ENCODE peak calls at places on chromosomes 4 and X, in five cellular contexts. X, N, K, C and U are unnamed samples. For H3K4me1, the result is how much of the 10 kb centered on the place peaks cover.

GRCh38 chr4:41525129-41525528 is 12.8 kb upstream of the LIMCH1 start:
- DNase-seq in N (peak), X (peak), C (peak), K (peak), U (peak)

GRCh38 chrX:145393702-145394235 is 146.5 kb downstream of the SPANXN1 start:
- DNase-seq in C (no peak), N (no peak), X (no peak), K (peak), U (peak)

GRCh38 chr4:169485084-169485483 is 127.3 kb downstream of the NEK1 start:
- DNase-seq in N (no peak), C (peak), K (no peak), X (peak), U (no peak)

GRCh38 chr4:169912996-169913395 is 113.2 kb downstream of the MFAP3L start:
- DNase-seq in X (no peak), C (no peak), N (no peak), K (no peak), U (peak)

GRCh38 chr4:145511913-145512522 is 30.4 kb downstream of the SMAD1 start:
- DNase-seq in K (no peak), N (no peak), X (peak), C (peak), U (peak)

GRCh38 chrX:31580726-31581125 is 508.9 kb upstream of the FTHL17 start:
- DNase-seq in C (peak), N (no peak), K (no peak), X (peak), U (peak)

GRCh38 chr4:186881521-186882220 is 158.0 kb upstream of the FAT1 start:
- DNase-seq in X (peak), K (no peak), C (peak), N (no peak), U (no peak)

GRCh38 chrX:46130246-46130645 is 415.0 kb downstream of the ZNF674 start:
- DNase-seq in X (no peak), N (peak), C (no peak), K (no peak), U (peak)

GRCh38 chr4:40247350-40247749 is 50.5 kb downstream of the RHOH start:
- DNase-seq in N (no peak), C (no peak), K (no peak), X (no peak), U (no peak)

GRCh38 chr4:168630445-168631187 is 133.8 kb downstream of the PALLD start:
- DNase-seq in K (no peak), N (no peak), X (peak), C (peak), U (no peak)

GRCh38 chr4:24103434-24104168 is 213.8 kb upstream of the PPARGC1A start:
- DNase-seq in C (peak), X (peak), N (no peak), K (no peak), U (no peak)

GRCh38 chr4:114366368-114366767 is 232.2 kb upstream of the UGT8 start:
- DNase-seq in K (no peak), N (no peak), C (no peak), X (peak), U (no peak)

GRCh38 chr4:114368751-114369150 is 229.9 kb upstream of the UGT8 start:
- DNase-seq in K (no peak), N (no peak), X (no peak), C (peak), U (no peak)

GRCh38 chr4:114361249-114361648 is 237.4 kb upstream of the UGT8 start:
- DNase-seq in X (no peak), C (peak), K (no peak), N (no peak), U (no peak)

GRCh38 chr4:114365591-114365990 is 233.0 kb upstream of the UGT8 start:
- DNase-seq in X (no peak), N (no peak), C (no peak), K (no peak), U (no peak)

DNA sequence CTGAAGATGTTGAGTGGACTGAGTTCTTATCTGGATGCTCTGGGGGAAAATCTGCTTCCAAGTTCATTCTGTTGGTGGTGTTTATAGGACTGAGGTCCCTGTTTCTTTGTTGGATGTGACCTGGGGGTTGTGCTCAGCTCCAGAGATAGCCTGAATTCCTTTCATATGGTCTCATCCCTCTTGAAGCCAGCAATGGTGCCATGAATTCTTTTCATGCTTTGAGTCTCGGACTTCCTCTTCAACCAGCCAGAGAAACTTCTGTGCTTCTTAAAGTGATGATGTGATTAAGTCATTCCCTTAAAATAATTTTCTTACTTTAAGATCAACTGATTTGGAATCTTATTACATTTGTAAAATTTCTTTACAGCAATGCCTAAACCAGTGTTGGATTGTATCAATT is 233.8 kb upstream of the UGT8 start:
- DNase-seq in N (no peak), K (no peak), X (peak), C (peak), U (peak)
- H2BK120ac ChIP-seq in N (no peak), K (no peak), X (peak), C (no peak), U (no peak)

DNA sequence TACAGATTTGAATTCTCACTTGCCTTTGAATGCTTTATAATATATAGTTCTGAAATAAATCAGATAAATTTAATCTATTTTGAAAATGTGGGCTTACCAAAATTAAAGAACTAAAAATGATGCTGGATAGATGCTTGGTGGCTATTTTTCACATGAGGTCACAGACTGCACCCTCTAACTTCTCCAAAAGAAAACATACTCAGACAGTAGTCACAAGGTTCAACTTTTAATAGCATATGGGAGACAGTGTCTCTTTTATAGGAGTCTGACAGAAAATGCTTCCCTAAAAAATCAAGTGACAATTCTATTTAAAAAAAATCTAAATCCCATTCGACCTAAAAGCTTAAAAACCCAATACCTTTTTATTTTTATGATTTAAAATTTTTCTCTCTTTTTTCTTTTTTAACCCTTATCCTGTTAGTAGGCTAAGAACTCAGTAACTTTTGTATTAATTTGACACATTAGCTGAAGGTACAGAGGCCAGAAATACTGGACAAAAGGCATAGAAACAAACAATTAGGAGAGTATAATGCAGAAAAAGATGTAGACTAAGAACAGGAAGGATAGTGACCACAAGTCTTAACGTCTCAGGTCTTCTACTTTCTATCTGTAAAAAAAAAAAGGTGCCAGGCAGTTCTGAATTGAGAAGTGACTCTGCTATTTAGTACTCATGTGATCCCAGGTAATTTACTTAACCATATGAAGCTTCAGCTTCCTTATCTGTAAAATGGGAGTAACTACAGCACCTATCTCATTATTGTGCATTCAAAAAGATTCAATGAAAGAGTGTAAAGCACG is 7.6 kb downstream of the TIGD4 start:
- DNase-seq in N (no peak), C (no peak), K (no peak), X (no peak), U (peak)
- H3K4me2 ChIP-seq in N (no peak), C (no peak), K (no peak), X (no peak), U (no peak)

DNA sequence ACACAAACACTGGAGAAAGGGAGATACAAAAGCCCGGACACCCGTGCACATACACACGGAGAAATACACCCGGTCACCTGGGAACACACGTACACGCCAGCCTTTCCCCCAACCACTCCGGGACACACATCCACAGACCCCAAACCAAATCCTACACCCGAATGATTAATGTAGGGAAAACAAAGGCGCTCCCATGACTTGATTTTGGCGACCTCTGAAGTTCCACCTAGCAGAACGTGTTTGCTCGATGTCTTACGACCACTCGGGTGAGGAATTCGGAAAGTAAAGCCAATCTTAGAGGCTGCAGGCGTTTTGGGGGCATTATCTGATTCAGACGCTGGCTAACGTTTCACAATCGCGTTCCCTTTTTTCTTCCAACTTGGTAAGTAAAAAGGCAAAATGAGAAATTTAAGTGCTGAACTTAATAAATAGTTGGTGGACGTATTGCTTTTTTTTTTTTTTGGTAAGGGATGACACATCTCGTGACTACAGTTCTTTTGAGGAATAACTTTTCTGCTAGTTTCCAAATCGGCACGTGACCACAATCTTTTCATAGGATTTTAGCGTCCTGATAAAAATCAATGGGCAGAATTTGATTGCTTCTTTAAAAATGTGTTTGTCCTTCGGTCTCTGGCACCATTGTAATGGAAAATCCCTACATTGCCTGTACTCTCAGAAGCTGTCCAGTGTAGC is 737 bp downstream of the RAB9A start:
- DNase-seq in N (no peak), C (peak), X (peak), K (no peak), U (peak)
- H3K4me1 ChIP-seq in N (under half), C (under half), X (under half), K (under half), U (under half)

GRCh38 chr4:20857081-20857480 is 156.8 kb downstream of the PACRGL start:
- DNase-seq in K (no peak), X (no peak), N (no peak), C (no peak), U (no peak)
- H2BK120ac ChIP-seq in K (no peak), X (no peak), N (no peak), C (no peak), U (no peak)

GRCh38 chr4:137535718-137536117 is 3.4 kb upstream of the PCDH18 start:
- DNase-seq in X (no peak), K (no peak), N (no peak), C (no peak), U (peak)

GRCh38 chr4:137534516-137534915 is 2.2 kb upstream of the PCDH18 start:
- DNase-seq in C (no peak), X (no peak), N (no peak), K (no peak), U (no peak)

GRCh38 chr4:137532869-137533236 is 559 bp upstream of the PCDH18 start:
- DNase-seq in K (no peak), X (no peak), N (no peak), C (peak), U (no peak)

GRCh38 chr4:137531951-137532868 is at the start of gene PCDH18:
- DNase-seq in N (peak), K (peak), X (peak), C (peak), U (peak)

DNA sequence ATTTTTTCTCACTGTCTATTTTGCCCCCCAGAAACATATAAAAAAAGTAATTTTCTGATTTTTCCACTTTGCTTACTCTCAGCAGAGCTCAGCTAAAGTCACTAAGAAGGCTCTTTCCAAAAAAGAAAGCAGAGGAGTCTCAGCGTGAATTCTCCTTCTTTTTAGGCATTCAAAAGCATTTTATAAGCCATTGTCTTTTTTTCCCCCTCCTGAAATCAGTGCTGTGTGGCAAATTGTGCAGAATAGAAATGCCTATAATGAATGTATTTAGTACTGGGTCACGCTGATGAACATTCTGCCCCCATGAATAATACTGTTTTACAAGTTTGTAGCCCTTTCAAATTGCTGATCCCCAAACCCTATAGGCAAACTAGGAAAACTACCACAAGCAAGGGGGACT is 1.6 kb upstream of the PCDH18 start:
- DNase-seq in N (no peak), X (no peak), K (no peak), C (no peak), U (no peak)
- H3K4me2 ChIP-seq in N (no peak), X (peak), K (no peak), C (no peak), U (no peak)

DNA sequence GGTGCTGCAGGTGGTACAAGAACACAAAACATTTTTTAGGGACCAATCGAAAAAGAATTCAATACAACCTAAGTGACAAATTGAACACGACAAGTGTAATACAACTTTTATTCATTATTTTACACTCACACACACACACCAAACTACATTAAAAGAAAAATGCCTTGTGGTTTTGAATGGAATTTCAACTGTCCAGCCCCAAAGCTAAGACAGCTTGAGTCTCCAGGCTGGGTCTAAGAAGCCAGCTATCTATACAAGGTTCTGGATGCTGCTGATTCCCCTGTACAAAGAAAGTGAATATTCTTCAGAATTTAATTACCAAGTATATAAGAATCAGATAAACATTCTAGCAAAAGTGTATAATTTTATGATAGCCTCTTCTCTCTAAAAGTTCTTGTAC is 118.2 kb downstream of the PPP3CA start:
- DNase-seq in X (peak), N (no peak), K (no peak), C (peak), U (no peak)
- H3K4me1 ChIP-seq in X (under half), N (under half), K (under half), C (under half), U (under half)

GRCh38 chr4:56302775-56303174 is 84.5 kb downstream of the AASDH start:
- DNase-seq in X (peak), C (no peak), K (no peak), N (no peak), U (no peak)

GRCh38 chr4:56307423-56307822 is 79.9 kb downstream of the AASDH start:
- DNase-seq in C (peak), N (no peak), X (peak), K (no peak), U (no peak)

GRCh38 chr4:56302102-56302501 is 85.2 kb downstream of the AASDH start:
- DNase-seq in K (no peak), X (no peak), C (no peak), N (no peak), U (no peak)

GRCh38 chr4:56308384-56308783 is 78.9 kb downstream of the AASDH start:
- DNase-seq in N (no peak), C (no peak), X (no peak), K (no peak), U (no peak)

DNA sequence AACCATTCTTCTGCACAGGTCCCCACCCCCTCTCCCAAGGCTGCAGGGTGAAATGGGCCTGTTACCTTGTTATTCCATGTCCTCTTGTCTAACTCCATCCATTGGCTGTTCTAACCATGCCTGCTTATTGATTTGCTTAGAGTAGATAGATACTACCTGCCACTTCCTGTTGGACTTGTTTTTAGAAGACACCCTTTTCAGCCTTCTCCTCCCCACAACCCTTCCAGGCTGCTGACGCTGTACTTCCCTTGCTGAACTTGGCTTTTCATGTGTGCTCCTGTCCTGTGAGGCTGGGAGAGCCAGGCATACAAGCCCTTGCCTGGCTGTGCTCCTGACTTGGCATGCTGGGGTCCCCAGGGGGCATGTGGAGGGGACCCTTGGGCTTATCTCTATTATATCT is 81.9 kb downstream of the AASDH start:
- DNase-seq in K (no peak), X (no peak), C (no peak), N (no peak), U (no peak)
- H2BK120ac ChIP-seq in K (no peak), X (no peak), C (no peak), N (no peak), U (no peak)

DNA sequence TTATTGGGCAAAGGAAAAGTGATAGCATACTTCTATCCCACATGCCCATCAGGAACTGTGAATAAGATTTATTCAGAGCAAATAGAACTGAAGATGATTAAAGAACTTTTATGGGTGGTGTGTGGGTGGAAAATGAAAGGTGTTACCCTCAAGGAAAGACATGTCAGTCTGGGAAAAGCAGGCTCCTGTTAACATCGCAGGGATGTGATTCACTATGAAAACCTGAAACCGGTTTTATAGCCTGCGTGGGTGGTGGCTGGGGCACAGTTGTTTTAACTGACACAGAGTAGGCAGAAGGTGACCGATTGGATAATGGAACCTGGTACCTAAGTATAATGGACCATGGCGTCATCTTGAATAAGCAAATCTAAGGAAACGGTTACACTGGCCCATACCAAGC is 61.3 kb upstream of the CASK start:
- DNase-seq in X (no peak), N (no peak), K (no peak), C (no peak), U (no peak)
- H3K4me2 ChIP-seq in X (no peak), N (no peak), K (no peak), C (no peak), U (no peak)

DNA sequence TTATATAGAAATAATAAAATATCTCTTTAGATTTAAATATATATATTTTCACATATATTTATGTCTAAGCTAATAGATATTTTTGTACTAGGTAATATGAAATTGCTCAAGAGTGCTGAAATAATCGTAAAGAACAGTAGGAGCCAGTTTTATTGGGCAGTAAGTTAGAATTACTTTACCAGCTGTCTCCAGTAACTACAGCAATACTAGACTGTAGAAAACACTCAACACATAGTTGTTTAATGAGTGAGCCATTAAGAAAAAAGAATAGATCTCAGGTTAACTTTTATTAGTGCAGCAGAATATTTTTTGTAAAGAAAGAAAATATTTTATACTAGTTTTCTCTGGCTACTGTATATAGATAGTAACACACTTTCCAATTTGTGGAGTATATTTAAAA is 715.2 kb downstream of the TRIML1 start:
- DNase-seq in C (no peak), N (no peak), K (no peak), X (peak), U (no peak)
- H3K4me1 ChIP-seq in C (under half), N (under half), K (under half), X (under half), U (under half)